ENCODE peak calls at places on chromosomes 6 and 20, in eight cellular contexts. One of them, this sample, is unnamed.

GRCh38 chr6:154292066-154292465 is 64.5 kb downstream of the IPCEF1 start:
- DNase-seq in small intestine: no peak
- DNase-seq in AG08395: no peak
- DNase-seq in type B pancreatic cell: no peak
- DNase-seq in mucosa of gallbladder: no peak
- DNase-seq in C1 segment of cervical spinal cord: no peak
- DNase-seq in T-helper 1 cell: no peak
- DNase-seq in stimulated activated CD8-positive, alpha-beta memory T cell treated with anti-CD3 and anti-CD28 coated beads, Interleukin-2, amount 100 ng/mL, for 1 hour: no peak
- DNase-seq in this sample: no peak

GRCh38 chr20:6533828-6534388 is 233.6 kb upstream of the BMP2 start:
- DNase-seq in small intestine: no peak
- DNase-seq in AG08395: peak
- DNase-seq in type B pancreatic cell: no peak
- DNase-seq in mucosa of gallbladder: no peak
- DNase-seq in C1 segment of cervical spinal cord: no peak
- DNase-seq in T-helper 1 cell: no peak
- DNase-seq in stimulated activated CD8-positive, alpha-beta memory T cell treated with anti-CD3 and anti-CD28 coated beads, Interleukin-2, amount 100 ng/mL, for 1 hour: no peak
- DNase-seq in this sample: peak

GRCh38 chr6:52598123-52598823 is 21.4 kb upstream of the TRAM2 start:
- DNase-seq in small intestine: peak
- DNase-seq in AG08395: peak
- DNase-seq in type B pancreatic cell: no peak
- DNase-seq in mucosa of gallbladder: peak
- DNase-seq in C1 segment of cervical spinal cord: no peak
- DNase-seq in T-helper 1 cell: no peak
- DNase-seq in stimulated activated CD8-positive, alpha-beta memory T cell treated with anti-CD3 and anti-CD28 coated beads, Interleukin-2, amount 100 ng/mL, for 1 hour: no peak
- DNase-seq in this sample: no peak

GRCh38 chr6:70672549-70672948 is 4.9 kb downstream of the SMAP1 start:
- DNase-seq in small intestine: peak
- DNase-seq in AG08395: no peak
- DNase-seq in type B pancreatic cell: no peak
- DNase-seq in mucosa of gallbladder: no peak
- DNase-seq in C1 segment of cervical spinal cord: no peak
- DNase-seq in T-helper 1 cell: no peak
- DNase-seq in stimulated activated CD8-positive, alpha-beta memory T cell treated with anti-CD3 and anti-CD28 coated beads, Interleukin-2, amount 100 ng/mL, for 1 hour: no peak
- DNase-seq in this sample: no peak

GRCh38 chr6:154230910-154231595 is 125.5 kb downstream of the IPCEF1 start:
- DNase-seq in small intestine: no peak
- DNase-seq in AG08395: no peak
- DNase-seq in type B pancreatic cell: no peak
- DNase-seq in mucosa of gallbladder: no peak
- DNase-seq in C1 segment of cervical spinal cord: no peak
- DNase-seq in T-helper 1 cell: no peak
- DNase-seq in stimulated activated CD8-positive, alpha-beta memory T cell treated with anti-CD3 and anti-CD28 coated beads, Interleukin-2, amount 100 ng/mL, for 1 hour: no peak
- DNase-seq in this sample: no peak

GRCh38 chr20:4684837-4685413 is 36.8 kb upstream of the PRND start:
- DNase-seq in small intestine: no peak
- DNase-seq in AG08395: no peak
- DNase-seq in type B pancreatic cell: no peak
- DNase-seq in mucosa of gallbladder: no peak
- DNase-seq in C1 segment of cervical spinal cord: no peak
- DNase-seq in T-helper 1 cell: no peak
- DNase-seq in stimulated activated CD8-positive, alpha-beta memory T cell treated with anti-CD3 and anti-CD28 coated beads, Interleukin-2, amount 100 ng/mL, for 1 hour: no peak
- DNase-seq in this sample: no peak

GRCh38 chr20:19265646-19266374 is 53.4 kb downstream of the SLC24A3 start:
- DNase-seq in small intestine: peak
- DNase-seq in AG08395: no peak
- DNase-seq in type B pancreatic cell: no peak
- DNase-seq in mucosa of gallbladder: no peak
- DNase-seq in C1 segment of cervical spinal cord: no peak
- DNase-seq in T-helper 1 cell: no peak
- DNase-seq in stimulated activated CD8-positive, alpha-beta memory T cell treated with anti-CD3 and anti-CD28 coated beads, Interleukin-2, amount 100 ng/mL, for 1 hour: no peak
- DNase-seq in this sample: no peak

GRCh38 chr20:46569961-46570360 is 19.5 kb upstream of the OCSTAMP start:
- DNase-seq in small intestine: no peak
- DNase-seq in AG08395: no peak
- DNase-seq in type B pancreatic cell: no peak
- DNase-seq in mucosa of gallbladder: no peak
- DNase-seq in C1 segment of cervical spinal cord: no peak
- DNase-seq in T-helper 1 cell: no peak
- DNase-seq in stimulated activated CD8-positive, alpha-beta memory T cell treated with anti-CD3 and anti-CD28 coated beads, Interleukin-2, amount 100 ng/mL, for 1 hour: no peak
- DNase-seq in this sample: no peak

GRCh38 chr20:1274485-1275313 is 8.6 kb downstream of the SNPH start:
- DNase-seq in small intestine: peak
- DNase-seq in AG08395: no peak
- DNase-seq in type B pancreatic cell: peak
- DNase-seq in mucosa of gallbladder: peak
- DNase-seq in C1 segment of cervical spinal cord: no peak
- DNase-seq in T-helper 1 cell: no peak
- DNase-seq in stimulated activated CD8-positive, alpha-beta memory T cell treated with anti-CD3 and anti-CD28 coated beads, Interleukin-2, amount 100 ng/mL, for 1 hour: no peak
- DNase-seq in this sample: no peak

GRCh38 chr6:112877134-112878100 is 530.3 kb downstream of the RFPL4B start:
- DNase-seq in small intestine: peak
- DNase-seq in AG08395: peak
- DNase-seq in type B pancreatic cell: no peak
- DNase-seq in mucosa of gallbladder: no peak
- DNase-seq in C1 segment of cervical spinal cord: no peak
- DNase-seq in T-helper 1 cell: no peak
- DNase-seq in stimulated activated CD8-positive, alpha-beta memory T cell treated with anti-CD3 and anti-CD28 coated beads, Interleukin-2, amount 100 ng/mL, for 1 hour: no peak
- DNase-seq in this sample: peak